ENCODE peak calls at places on chromosomes 6 and 20, in five cellular contexts. Y, B, L, F and C are unnamed samples.

GRCh38 chr6:124995645-124996325 is 33.5 kb downstream of the RNF217 start:
- DNase-seq in L (no peak), F (no peak), Y (no peak), B (no peak), C (no peak)

GRCh38 chr6:53593001-53593488 is 48.1 kb upstream of the GCLC start:
- DNase-seq in F (no peak), B (no peak), L (peak), Y (no peak), C (no peak)

GRCh38 chr6:20707166-20707485 is 172.9 kb downstream of the CDKAL1 start:
- DNase-seq in F (no peak), B (no peak), L (no peak), Y (no peak), C (no peak)

GRCh38 chr6:107655245-107655644 is 165.3 kb downstream of the SOBP start:
- DNase-seq in F (no peak), L (no peak), Y (no peak), B (no peak), C (no peak)

GRCh38 chr6:142225552-142225951 is 76.3 kb upstream of the ADGRG6 start:
- DNase-seq in Y (no peak), L (no peak), B (no peak), F (no peak), C (no peak)

GRCh38 chr6:43407296-43407695 is 20.0 kb upstream of the ABCC10 start:
- DNase-seq in Y (no peak), L (no peak), B (no peak), F (no peak), C (no peak)

GRCh38 chr6:38131527-38131965 is 312.0 kb downstream of the ZFAND3 start:
- DNase-seq in F (no peak), B (no peak), L (peak), Y (no peak), C (no peak)

GRCh38 chr6:149696904-149697303 is 21.0 kb downstream of the LATS1 start:
- DNase-seq in L (peak), Y (no peak), F (no peak), B (no peak), C (no peak)

GRCh38 chr20:58472273-58473018 is 42.8 kb downstream of the APCDD1L start:
- DNase-seq in F (no peak), B (no peak), L (no peak), Y (no peak), C (no peak)

GRCh38 chr6:145929037-145929633 is 35.0 kb downstream of the SHPRH start:
- DNase-seq in L (peak), F (no peak), B (no peak), Y (no peak), C (no peak)

GRCh38 chr20:2151805-2152727 is 50.4 kb downstream of the STK35 start:
- DNase-seq in Y (no peak), F (no peak), L (peak), B (no peak), C (no peak)

GRCh38 chr6:106145741-106146227 is 59.6 kb downstream of the PRDM1 start:
- DNase-seq in B (no peak), Y (no peak), L (peak), F (no peak), C (peak)

GRCh38 chr6:35419431-35419830 is 32.7 kb upstream of the FANCE start:
- DNase-seq in L (peak), B (no peak), F (no peak), Y (no peak), C (peak)

GRCh38 chr20:23033918-23034317 is 1.2 kb upstream of the SSTR4 start:
- DNase-seq in Y (no peak), F (no peak), B (no peak), L (no peak), C (no peak)

GRCh38 chr6:30883743-30884520 is at the start of gene DDR1:
- DNase-seq in F (peak), L (peak), Y (no peak), B (peak), C (peak)

GRCh38 chr6:30885999-30886896 is 1.9 kb downstream of the DDR1 start:
- DNase-seq in Y (no peak), F (peak), L (peak), B (peak), C (peak)

GRCh38 chr6:30885481-30885998 is 1.2 kb downstream of the DDR1 start:
- DNase-seq in Y (no peak), L (peak), F (no peak), B (no peak), C (no peak)

GRCh38 chr6:30883476-30883742 is 910 bp upstream of the DDR1 start:
- DNase-seq in Y (no peak), F (no peak), B (no peak), L (no peak), C (no peak)

GRCh38 chr6:30884521-30885480 is 482 bp downstream of the DDR1 start:
- DNase-seq in Y (no peak), F (peak), L (peak), B (no peak), C (peak)
- H3K27ac ChIP-seq in Y (peak), F (peak), L (peak), B (peak), C (no peak)

GRCh38 chr6:154499854-154500589 is 10.5 kb downstream of the CNKSR3 start:
- DNase-seq in F (no peak), L (no peak), Y (no peak), B (no peak), C (no peak)
- H3K27ac ChIP-seq in F (no peak), L (no peak), Y (peak), B (peak), C (no peak)

GRCh38 chr6:169170583-169170955 is 83.1 kb downstream of the THBS2 start:
- DNase-seq in B (no peak), F (no peak), Y (no peak), L (no peak), C (no peak)

GRCh38 chr6:169168706-169169105 is 84.9 kb downstream of the THBS2 start:
- DNase-seq in L (no peak), B (no peak), F (no peak), Y (no peak), C (no peak)

GRCh38 chr6:169168302-169168630 is 85.4 kb downstream of the THBS2 start:
- DNase-seq in F (no peak), B (no peak), L (no peak), Y (no peak), C (no peak)

GRCh38 chr6:169169941-169170582 is 83.6 kb downstream of the THBS2 start:
- DNase-seq in L (no peak), B (no peak), F (no peak), Y (no peak), C (no peak)

GRCh38 chr6:169169375-169169774 is 84.3 kb downstream of the THBS2 start:
- DNase-seq in F (no peak), Y (no peak), B (no peak), L (no peak), C (no peak)
- H3K27ac ChIP-seq in F (no peak), Y (peak), B (no peak), L (peak), C (no peak)

GRCh38 chr6:157225575-157225995 is 97.7 kb downstream of the TMEM242 start:
- DNase-seq in F (no peak), L (no peak), B (no peak), Y (no peak), C (no peak)
- H3K27ac ChIP-seq in F (no peak), L (peak), B (peak), Y (peak), C (no peak)

DNA sequence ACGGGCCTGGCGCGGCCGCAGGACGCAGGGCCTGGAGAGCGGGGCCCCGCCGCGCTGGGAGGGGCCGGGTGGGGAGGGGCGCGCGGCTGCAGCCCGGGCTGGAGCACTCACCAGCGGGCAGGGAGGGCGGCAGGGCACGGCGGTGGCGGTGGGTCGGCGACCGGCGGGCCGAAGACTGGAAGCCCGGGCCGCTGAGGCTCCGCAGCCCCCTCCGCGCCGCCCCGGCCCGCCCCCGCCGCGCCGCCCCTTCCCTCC is at the start of gene GATA5:
- DNase-seq in F (no peak), L (no peak), B (no peak), Y (no peak), C (no peak)
- H3K27ac ChIP-seq in F (no peak), L (no peak), B (no peak), Y (no peak), C (no peak)

GRCh38 chr20:5950271-5951031 is at the start of the genes MCM8 and TRMT6:
- DNase-seq in F (peak), Y (peak), L (peak), B (peak), C (peak)
- H3K27ac ChIP-seq in F (peak), Y (peak), L (peak), B (peak), C (peak)

GRCh38 chr6:11432713-11433450 is 104.7 kb upstream of the TMEM170B start:
- DNase-seq in L (peak), Y (no peak), F (no peak), B (no peak), C (no peak)
- H3K27ac ChIP-seq in L (peak), Y (peak), F (no peak), B (peak), C (no peak)

GRCh38 chr6:100415780-100416179 is 48.9 kb downstream of the SIM1 start:
- DNase-seq in Y (no peak), B (no peak), F (no peak), L (no peak), C (no peak)
- H3K27ac ChIP-seq in Y (no peak), B (no peak), F (no peak), L (no peak), C (no peak)

DNA sequence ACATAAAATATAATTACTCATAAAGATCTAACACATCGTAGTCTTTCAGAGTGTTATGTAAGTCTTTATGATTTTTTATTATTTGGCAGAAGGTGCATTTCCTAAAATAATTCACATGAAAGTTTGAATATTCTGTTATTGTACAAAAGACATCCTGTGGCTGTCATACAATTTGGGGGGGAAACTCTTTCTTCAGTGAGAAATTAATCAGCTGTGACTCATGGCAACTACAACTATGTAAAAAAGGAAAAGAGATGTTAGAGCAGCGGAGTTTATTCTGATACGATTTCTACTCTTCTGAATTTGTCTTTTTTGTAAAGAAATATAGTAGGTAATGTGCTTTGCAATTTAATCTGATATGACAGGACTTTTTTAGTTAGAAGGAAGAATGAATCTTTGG is 14.2 kb downstream of the COL19A1 start:
- DNase-seq in B (no peak), F (no peak), L (no peak), Y (no peak), C (no peak)
- H3K27ac ChIP-seq in B (no peak), F (no peak), L (no peak), Y (no peak), C (peak)